ENCODE peak calls at places on chromosomes 2 and 18, in eight cellular contexts. D is BE2C, F is neural progenitor cell, M is fibroblast of pulmonary artery, H is tibial nerve, Y is DND-41, K is AG04449, E is AG09309. V is an unnamed sample.

GRCh38 chr18:67926929-67927864 is 410.7 kb upstream of the DSEL start:
- DNase-seq in K (no peak), M (no peak), Y (no peak), F (no peak), E (no peak), D (no peak), H (no peak), V (no peak)

GRCh38 chr2:205590759-205591158 is 91.5 kb upstream of the NRP2 start:
- DNase-seq in H (no peak), K (no peak), M (peak; percentile 50), F (no peak), D (no peak), Y (no peak), E (no peak), V (peak; percentile 55)

GRCh38 chr18:9658111-9658641 is 43.8 kb upstream of the PPP4R1 start:
- DNase-seq in F (no peak), M (no peak), E (no peak), K (no peak), D (no peak), H (no peak), Y (no peak), V (no peak)

GRCh38 chr18:39421319-39421718 is 1855.7 kb upstream of the CELF4 start:
- DNase-seq in F (no peak), K (no peak), M (no peak), D (no peak), H (no peak), Y (no peak), E (no peak), V (no peak)

GRCh38 chr18:5556317-5556974 is 12.6 kb upstream of the EPB41L3 start:
- DNase-seq in K (no peak), F (no peak), E (no peak), D (no peak), H (no peak), M (peak; percentile 66), Y (no peak), V (no peak)

GRCh38 chr2:149037851-149038250 is 648 bp upstream of the LYPD6B start:
- DNase-seq in E (no peak), F (peak; percentile 61), K (no peak), Y (no peak), H (no peak), M (no peak), D (no peak), V (no peak)

GRCh38 chr18:46705521-46705920 is 48.5 kb upstream of the LOXHD1 start:
- DNase-seq in D (no peak), M (no peak), H (no peak), K (no peak), E (no peak), F (peak; percentile 61), Y (no peak), V (no peak)

GRCh38 chr2:63827749-63828148 is 13.9 kb upstream of the UGP2 start:
- DNase-seq in D (no peak), K (no peak), Y (no peak), F (no peak), H (no peak), E (peak; percentile 79), M (peak; percentile 83), V (no peak)

GRCh38 chr18:68262697-68263293 is 452.1 kb downstream of the TMX3 start:
- DNase-seq in E (peak; percentile 61), H (no peak), D (no peak), F (no peak), Y (no peak), K (peak; percentile 50), M (peak; percentile 83), V (no peak)

GRCh38 chr18:77250926-77251729 is 1.5 kb downstream of the GALR1 start:
- DNase-seq in F (peak; percentile 73), K (no peak), Y (no peak), M (peak; percentile 7), D (peak; percentile 12), H (no peak), E (no peak), V (no peak)

DNA sequence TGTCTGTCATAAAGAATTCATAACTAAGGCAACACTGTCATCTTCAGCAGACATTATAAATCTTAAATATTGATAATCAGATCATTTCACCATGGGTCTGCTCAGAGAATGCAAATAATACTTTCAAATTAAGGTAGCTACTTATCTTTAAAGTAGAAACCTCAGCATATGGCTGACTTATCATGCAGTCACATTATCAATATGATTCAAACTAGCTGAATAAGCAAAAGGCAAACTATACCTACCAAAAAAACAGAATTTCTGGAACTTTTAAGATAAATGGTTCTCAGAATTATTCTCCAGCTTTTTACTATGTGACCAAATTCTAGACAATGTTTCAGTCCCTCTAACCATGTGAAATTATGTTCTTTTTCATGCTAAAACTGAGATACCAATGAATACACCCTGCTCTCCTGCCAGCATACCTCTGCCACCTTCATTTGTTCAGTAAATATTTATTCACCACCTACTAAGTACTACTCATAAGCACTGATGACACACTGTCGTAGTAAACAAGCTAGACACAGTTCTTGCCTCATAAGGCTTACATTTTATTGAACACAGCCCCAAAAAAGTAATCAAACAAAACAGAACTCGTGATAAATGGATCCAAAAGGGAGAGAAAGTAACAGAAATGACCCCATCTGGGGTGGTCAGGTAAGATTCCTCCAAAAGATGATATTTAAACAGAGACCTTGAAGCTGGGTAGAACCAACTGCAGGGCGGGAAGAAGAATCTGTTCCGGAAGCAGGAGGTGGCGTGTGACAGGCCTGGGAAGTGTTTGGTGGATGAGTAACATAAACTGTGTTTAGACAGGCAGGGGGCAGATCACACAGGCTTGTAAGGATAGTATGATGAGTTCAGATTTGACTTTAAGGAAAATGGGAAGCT is 17.7 kb downstream of the SPIRE1 start:
- DNase-seq in D (no peak), E (no peak), K (no peak), H (no peak), F (no peak), M (peak; percentile 76), Y (no peak), V (no peak)
- TF ChIP-seq CTCF in D (no peak), E (no peak), K (peak; percentile 10), H (no peak), F (no peak), M (peak; percentile 16), Y (no peak), V (no peak)

GRCh38 chr2:232501331-232501771 is 13.7 kb upstream of the ECEL1 start:
- DNase-seq in K (no peak), D (no peak), F (no peak), E (no peak), Y (no peak), H (no peak), M (no peak), V (no peak)

GRCh38 chr2:232502901-232503791 is 15.5 kb upstream of the ECEL1 start:
- DNase-seq in K (no peak), F (peak; percentile 84), E (no peak), D (peak; percentile 72), M (peak; percentile 38), Y (no peak), H (no peak), V (no peak)

GRCh38 chr2:232503792-232504323 is 16.2 kb upstream of the ECEL1 start:
- DNase-seq in H (no peak), Y (no peak), K (no peak), E (no peak), D (no peak), M (no peak), F (no peak), V (no peak)

GRCh38 chr2:232502513-232502900 is 14.9 kb upstream of the ECEL1 start:
- DNase-seq in K (no peak), H (no peak), Y (no peak), E (no peak), M (no peak), D (no peak), F (no peak), V (no peak)

GRCh38 chr2:232501794-232502499 is 14.3 kb upstream of the ECEL1 start:
- DNase-seq in M (no peak), F (no peak), D (no peak), K (no peak), H (no peak), E (no peak), Y (no peak), V (no peak)
- H3K4me3 ChIP-seq in M (no peak overlapping the region), F (peak overlapping the region; percentile 49), D (no peak overlapping the region), K (no peak overlapping the region), H (no peak overlapping the region), E (no peak overlapping the region), Y (no peak overlapping the region), V (no peak overlapping the region)

GRCh38 chr2:24825883-24826800 is 32.9 kb downstream of the CENPO start:
- DNase-seq in H (no peak), F (no peak), Y (no peak), D (no peak), K (no peak), M (peak; percentile 48), E (no peak), V (no peak)
- TF ChIP-seq CTCF in H (no peak), F (no peak), Y (no peak), D (no peak), K (no peak), M (no peak), E (no peak), V (no peak)

DNA sequence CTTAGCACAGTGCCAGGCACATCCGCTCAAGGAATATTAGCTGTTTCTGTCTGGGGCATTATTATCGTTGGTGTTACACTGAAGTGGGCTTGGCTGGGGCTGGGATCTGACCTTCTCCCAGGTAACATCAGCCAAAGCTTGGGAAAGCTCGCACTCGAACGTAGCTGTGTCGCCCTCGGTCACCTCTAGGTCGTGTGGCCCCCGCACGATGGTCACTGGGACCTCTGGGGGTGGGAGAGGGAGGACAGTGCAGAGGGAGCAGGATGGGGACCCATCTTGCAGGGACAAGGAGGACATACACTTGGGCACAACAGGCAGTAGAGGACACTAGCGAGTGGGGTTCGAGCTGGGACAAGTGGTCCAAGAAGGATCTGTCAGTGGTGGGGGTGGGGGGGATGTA is 9.6 kb downstream of the TMEM198 start:
- DNase-seq in H (no peak), Y (no peak), D (no peak), M (no peak), K (no peak), F (no peak), E (no peak), V (no peak)
- H3K4me3 ChIP-seq in H (no peak overlapping the region), Y (no peak overlapping the region), D (peak overlapping the region; percentile 72), M (no peak overlapping the region), K (no peak overlapping the region), F (no peak overlapping the region), E (no peak overlapping the region), V (no peak overlapping the region)

DNA sequence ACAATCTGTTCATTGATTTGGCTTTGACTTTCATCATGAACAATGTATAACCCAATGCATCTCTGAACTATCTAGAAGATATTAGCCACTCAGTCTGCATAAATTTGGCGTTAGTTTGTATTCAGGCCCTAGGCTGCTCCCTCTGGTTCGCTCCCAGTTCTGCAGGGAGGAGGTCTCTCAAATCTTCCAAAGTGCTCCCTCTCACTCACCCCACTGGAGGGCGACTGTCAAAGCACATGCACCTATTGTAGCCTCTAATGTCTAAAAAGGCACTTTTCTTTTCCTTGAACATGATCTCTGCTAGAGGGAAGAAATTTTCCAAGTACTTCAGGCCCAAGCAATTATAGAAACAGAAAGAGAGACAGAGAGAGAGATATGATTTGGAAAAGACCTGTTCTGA is 291.5 kb downstream of the TDRD15 start:
- DNase-seq in E (no peak), F (peak; percentile 43), M (no peak), H (no peak), D (peak; percentile 38), Y (no peak), K (no peak), V (no peak)
- TF ChIP-seq CTCF in E (no peak), F (peak; percentile 52), M (no peak), H (no peak), D (peak; percentile 56), Y (no peak), K (no peak), V (no peak)